ENCODE peak calls at places on chromosome 16, in nine cellular contexts. Y is lower lobe of right lung, E is AG09309, L is brain microvascular endothelial cell, X is Caco-2, A is GM23338, M is body of pancreas, H is AG04450, P is fibroblast of lung. V is an unnamed sample.

GRCh38 chr16:1100084-1100800 is 4.2 kb upstream of the C1QTNF8 start:
- DNase-seq in Y (no peak), E (no peak), L (no peak), X (no peak), A (no peak), M (no peak), H (no peak), P (no peak), V (no peak)

GRCh38 chr16:89764711-89765201 is 43.4 kb downstream of the ZNF276 start:
- DNase-seq in Y (peak; percentile 77), E (no peak), L (no peak), X (no peak), A (no peak), M (peak; percentile 73), H (no peak), P (no peak), V (peak; percentile 54)

GRCh38 chr16:1908081-1908633 is 10.1 kb downstream of the HS3ST6 start:
- DNase-seq in Y (no peak), E (no peak), L (no peak), X (no peak), A (no peak), M (no peak), H (no peak), P (no peak), V (no peak)

GRCh38 chr16:81142864-81143263 is 46.7 kb upstream of the GCSH start:
- DNase-seq in Y (no peak), E (no peak), L (no peak), X (no peak), A (no peak), M (no peak), H (no peak), P (no peak), V (no peak)

GRCh38 chr16:53545433-53545832 is 42.4 kb upstream of the AKTIP start:
- DNase-seq in Y (no peak), E (no peak), L (no peak), X (no peak), A (peak; percentile 39), M (no peak), H (no peak), P (peak; percentile 32), V (no peak)

GRCh38 chr16:72895951-72896350 is 152.0 kb downstream of the ZFHX3 start:
- DNase-seq in Y (no peak), E (no peak), L (no peak), X (no peak), A (no peak), M (no peak), H (no peak), P (no peak), V (no peak)

GRCh38 chr16:8236816-8237215 is 353.5 kb downstream of the TMEM114 start:
- DNase-seq in Y (no peak), E (no peak), L (no peak), X (no peak), A (no peak), M (no peak), H (no peak), P (no peak), V (no peak)

GRCh38 chr16:56277040-56277439 is 85.8 kb downstream of the GNAO1 start:
- DNase-seq in Y (no peak), E (no peak), L (no peak), X (peak; percentile 54), A (peak; percentile 84), M (no peak), H (no peak), P (no peak), V (peak; percentile 46)

GRCh38 chr16:2326191-2326590 is 14.3 kb downstream of the ABCA3 start:
- DNase-seq in Y (no peak), E (no peak), L (no peak), X (no peak), A (no peak), M (no peak), H (no peak), P (no peak), V (no peak)

GRCh38 chr16:30949655-30950515 is 1.0 kb downstream of the ORAI3 start:
- DNase-seq in Y (peak; percentile 86), E (no peak), L (peak; percentile 46), X (peak; percentile 61), A (peak; percentile 76), M (peak; percentile 84), H (no peak), P (peak; percentile 75), V (peak; percentile 97)

GRCh38 chr16:50316102-50316847 is 49.9 kb downstream of the ADCY7 start:
- DNase-seq in Y (no peak), E (no peak), L (no peak), X (no peak), A (no peak), M (no peak), H (no peak), P (peak; percentile 41), V (no peak)

GRCh38 chr16:87507351-87508069 is 14.7 kb upstream of the ZCCHC14 start:
- DNase-seq in Y (no peak), E (no peak), L (no peak), X (no peak), A (no peak), M (no peak), H (no peak), P (no peak), V (no peak)
- H3K4me3 ChIP-seq in Y (peak overlapping the region; percentile 27), E (no peak overlapping the region), L (no peak overlapping the region), X (no peak overlapping the region), A (no peak overlapping the region), M (no peak overlapping the region), H (no peak overlapping the region), P (no peak overlapping the region), V (no peak overlapping the region)

GRCh38 chr16:6048017-6048416 is 950.4 kb upstream of the EEF2KMT start:
- DNase-seq in Y (no peak), E (no peak), L (no peak), X (no peak), A (no peak), M (no peak), H (no peak), P (no peak), V (no peak)

GRCh38 chr16:6047325-6047724 is 949.7 kb upstream of the EEF2KMT start:
- DNase-seq in Y (no peak), E (no peak), L (no peak), X (no peak), A (no peak), M (no peak), H (no peak), P (no peak), V (no peak)
- H3K4me3 ChIP-seq in Y (no peak overlapping the region), E (no peak overlapping the region), L (no peak overlapping the region), X (no peak overlapping the region), A (no peak overlapping the region), M (no peak overlapping the region), H (no peak overlapping the region), P (no peak overlapping the region), V (no peak overlapping the region)

DNA sequence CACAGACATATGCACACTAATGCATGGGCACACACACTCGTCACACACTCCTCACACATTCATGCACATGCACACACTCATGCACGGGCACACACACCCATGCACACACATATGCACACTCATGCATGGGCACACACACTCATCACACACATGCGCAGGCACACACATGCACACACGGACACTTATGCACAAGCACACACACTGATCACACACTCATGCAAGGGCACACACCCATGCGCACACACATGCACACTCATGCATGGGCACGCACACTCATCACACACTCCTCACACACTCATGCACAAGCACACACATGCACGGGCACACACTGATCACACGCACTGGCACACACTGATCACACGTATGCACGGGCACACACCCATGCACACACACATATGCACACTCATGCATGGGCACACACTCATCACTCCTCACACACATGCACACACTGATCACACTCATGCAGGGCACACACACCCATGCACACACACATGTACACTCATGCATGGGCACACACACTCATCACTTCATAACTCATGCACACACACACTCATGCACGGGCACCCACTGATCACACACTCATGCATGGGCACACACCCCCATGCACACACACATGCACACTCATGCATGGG is 16.1 kb downstream of the ADGRG1 start:
- DNase-seq in Y (no peak), E (no peak), L (no peak), X (no peak), A (no peak), M (no peak), H (no peak), P (no peak), V (no peak)
- H3K4me3 ChIP-seq in Y (no peak overlapping the region), E (no peak overlapping the region), L (no peak overlapping the region), X (no peak overlapping the region), A (no peak overlapping the region), M (no peak overlapping the region), H (no peak overlapping the region), P (no peak overlapping the region), V (no peak overlapping the region)

DNA sequence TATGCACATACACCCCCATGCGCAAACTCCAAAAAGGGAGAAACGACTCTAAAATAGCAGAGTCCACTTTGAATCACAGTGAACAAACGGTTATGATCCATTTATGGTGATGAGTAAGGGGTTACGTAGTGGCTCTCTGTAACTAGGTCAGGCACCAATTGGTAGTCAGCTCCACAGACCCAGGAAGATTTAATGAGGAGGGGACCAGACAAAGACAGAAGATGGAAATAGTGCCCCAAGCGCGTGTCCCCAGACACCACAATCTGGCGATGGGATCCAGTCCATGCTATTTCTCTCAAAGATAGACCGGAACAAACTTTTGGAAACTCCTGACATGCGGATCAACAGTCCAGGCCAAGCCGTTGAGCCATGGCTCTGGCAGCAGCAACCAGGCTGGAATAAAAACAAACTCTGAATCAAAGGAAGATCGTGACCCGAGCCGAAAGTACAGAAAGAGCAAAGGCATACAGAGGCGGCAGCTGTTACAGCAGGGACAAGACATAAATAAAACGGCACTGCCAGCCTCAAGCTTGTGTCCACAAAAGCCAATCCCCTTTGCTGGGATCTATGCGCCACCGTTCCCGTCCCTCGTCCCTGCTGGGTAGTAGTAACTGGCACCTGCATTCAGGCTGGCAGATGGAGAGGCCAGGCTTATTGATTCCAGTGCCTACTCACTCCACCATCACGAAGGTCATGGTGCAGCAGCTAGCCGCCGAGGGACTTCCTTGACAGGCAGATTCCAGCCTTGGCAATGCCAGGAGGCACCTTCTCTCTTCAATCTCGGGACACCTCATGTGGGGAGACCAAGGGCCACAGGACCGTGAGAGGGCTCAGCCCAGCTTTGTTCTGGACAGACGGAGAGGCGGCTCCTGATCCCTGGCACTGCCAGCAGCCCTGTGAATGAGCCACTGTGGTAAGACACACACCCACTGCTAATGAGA is 50.2 kb downstream of the CDH11 start:
- DNase-seq in Y (no peak), E (no peak), L (peak; percentile 45), X (no peak), A (no peak), M (peak; percentile 12), H (no peak), P (peak; percentile 74), V (peak; percentile 87)
- H3K4me3 ChIP-seq in Y (no peak overlapping the region), E (no peak overlapping the region), L (peak overlapping the region; percentile 2), X (no peak overlapping the region), A (no peak overlapping the region), M (no peak overlapping the region), H (peak overlapping the region; percentile 25), P (peak overlapping the region; percentile 35), V (no peak overlapping the region)

DNA sequence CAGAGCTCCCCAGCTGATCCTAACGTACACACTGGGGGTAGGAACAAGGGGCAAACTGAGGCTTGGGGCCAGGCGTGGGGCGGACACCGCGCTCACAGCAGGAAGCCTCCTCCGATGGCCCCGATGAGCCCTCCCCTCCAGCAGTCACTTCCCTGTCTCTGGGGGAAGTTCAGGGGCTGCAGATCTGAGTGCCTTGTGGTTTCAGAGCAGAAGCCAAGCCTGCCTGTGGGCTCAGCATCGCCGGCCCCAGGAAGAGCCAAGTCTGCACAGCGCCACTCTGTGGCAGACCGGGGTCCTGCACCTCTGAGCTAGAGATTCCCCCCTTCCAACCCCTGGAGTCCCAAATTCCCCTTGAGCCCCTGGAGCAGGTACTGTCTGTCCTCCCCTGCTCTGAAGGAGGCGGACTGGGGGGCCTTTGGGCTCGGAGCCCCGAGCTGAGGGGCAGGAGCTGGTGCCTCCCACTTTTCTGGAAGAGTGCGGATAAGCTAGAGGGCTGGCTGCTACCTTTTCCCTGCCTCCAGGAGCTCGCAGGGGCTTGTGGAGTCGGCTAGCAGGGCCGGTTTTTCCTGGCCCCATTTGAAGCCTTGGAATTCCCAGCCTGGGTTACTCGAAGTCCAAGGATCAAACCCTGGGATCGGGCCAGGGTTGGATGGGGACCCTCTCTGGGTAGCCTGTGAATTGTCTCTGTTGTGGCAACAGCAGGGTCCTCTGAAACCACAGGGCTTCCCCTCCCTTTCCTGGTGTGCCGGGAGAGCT is 2.9 kb downstream of the GSE1 start:
- DNase-seq in Y (peak; percentile 90), E (no peak), L (peak; percentile 71), X (peak; percentile 79), A (peak; percentile 93), M (peak; percentile 84), H (peak; percentile 51), P (peak; percentile 81), V (peak; percentile 76)
- H3K4me3 ChIP-seq in Y (peak overlapping the region; percentile 71), E (no peak overlapping the region), L (no peak overlapping the region), X (no peak overlapping the region), A (peak overlapping the region; percentile 84), M (no peak overlapping the region), H (no peak overlapping the region), P (no peak overlapping the region), V (no peak overlapping the region)